ENCODE peak calls at places on chromosomes 5 and 9, in nine cellular contexts. H, X, N, U, R, E, T, D and B are unnamed samples.
A peak's percentile ranks its signal among the peaks of the same experiment; 100 is the strongest.

GRCh38 chr5:149687789-149688188 is 42.3 kb upstream of the PPARGC1B start:
- DNase-seq in H (no peak), X (no peak), N (no peak), U (no peak), R (no peak), E (no peak), T (no peak), D (no peak), B (no peak)

GRCh38 chr9:124009835-124010226 is 1.7 kb upstream of the LHX2 start:
- DNase-seq in H (no peak), X (no peak), N (no peak), U (no peak), R (no peak), E (no peak), T (no peak), D (no peak), B (no peak)

GRCh38 chr5:168404366-168404765 is 81.9 kb upstream of the RARS1 start:
- DNase-seq in H (no peak), X (no peak), N (no peak), U (no peak), R (no peak), E (no peak), T (no peak), D (no peak), B (no peak)

GRCh38 chr5:154830596-154830995 is 19.8 kb downstream of the FAXDC2 start:
- DNase-seq in H (no peak), X (no peak), N (no peak), U (no peak), R (no peak), E (no peak), T (no peak), D (no peak), B (no peak)

GRCh38 chr5:41418220-41419031 is 92.0 kb downstream of the PLCXD3 start:
- DNase-seq in H (no peak), X (no peak), N (no peak), U (no peak), R (no peak), E (no peak), T (no peak), D (no peak), B (no peak)

GRCh38 chr5:16265141-16265540 is 85.5 kb upstream of the MARCHF11 start:
- DNase-seq in H (no peak), X (no peak), N (no peak), U (no peak), R (no peak), E (no peak), T (no peak), D (no peak), B (no peak)

GRCh38 chr9:112761912-112762651 is 11.5 kb downstream of the SNX30 start:
- DNase-seq in H (no peak), X (no peak), N (no peak), U (no peak), R (no peak), E (no peak), T (no peak), D (no peak), B (no peak)

GRCh38 chr9:120303519-120303918 is 276.4 kb downstream of the CDK5RAP2 start:
- DNase-seq in H (no peak), X (no peak), N (no peak), U (no peak), R (no peak), E (no peak), T (no peak), D (no peak), B (no peak)

GRCh38 chr5:177600458-177601018 is 606 bp downstream of the B4GALT7 start:
- DNase-seq in H (no peak), X (no peak), N (no peak), U (no peak), R (no peak), E (no peak), T (no peak), D (peak; percentile 31), B (no peak)

DNA sequence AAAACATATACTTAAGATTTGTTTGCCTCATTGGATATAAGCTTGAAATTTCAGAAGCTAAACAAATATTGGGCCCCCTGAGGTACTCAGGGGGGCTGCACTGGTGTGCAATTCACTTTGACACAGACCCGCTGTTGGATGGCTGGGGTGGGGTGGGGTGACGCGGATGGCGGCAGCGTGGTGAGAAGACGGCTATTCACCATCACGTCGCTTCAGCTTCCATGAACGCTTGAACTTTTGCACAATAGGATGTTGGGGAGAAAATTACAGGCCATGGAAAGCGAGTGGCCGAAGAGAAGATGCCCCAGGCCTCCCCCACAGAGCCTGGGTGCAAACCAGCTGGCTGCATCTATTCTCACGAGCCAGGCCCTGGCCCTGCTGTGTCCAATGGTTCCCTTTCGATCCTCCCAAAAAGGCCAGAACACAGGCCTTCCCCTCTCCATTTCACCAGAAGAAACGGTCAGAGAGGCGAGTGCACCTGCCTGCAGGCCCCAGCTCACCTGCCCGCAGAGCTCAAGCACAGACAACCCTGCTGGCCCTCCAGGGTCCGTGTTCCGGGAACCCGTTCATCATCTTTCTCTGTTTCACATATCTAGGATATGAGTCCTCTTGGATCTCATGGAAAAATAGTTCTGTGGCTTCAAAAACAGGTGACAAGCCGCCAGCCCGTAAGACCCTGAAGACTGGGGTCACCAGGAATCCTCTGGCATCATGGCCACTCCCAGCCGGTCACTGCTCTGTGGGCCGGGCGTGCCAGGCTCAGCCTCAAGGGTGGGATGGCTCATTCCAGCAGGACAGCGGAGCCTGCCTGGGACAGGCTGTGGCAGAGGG is 46.8 kb upstream of the SARDH start:
- DNase-seq in H (no peak), X (no peak), N (no peak), U (no peak), R (no peak), E (no peak), T (no peak), D (no peak), B (no peak)
- H3K27ac ChIP-seq in H (no peak overlapping the region), X (no peak overlapping the region), N (no peak overlapping the region), U (no peak overlapping the region), R (no peak overlapping the region), E (no peak overlapping the region), T (no peak overlapping the region), D (no peak overlapping the region), B (no peak overlapping the region)

DNA sequence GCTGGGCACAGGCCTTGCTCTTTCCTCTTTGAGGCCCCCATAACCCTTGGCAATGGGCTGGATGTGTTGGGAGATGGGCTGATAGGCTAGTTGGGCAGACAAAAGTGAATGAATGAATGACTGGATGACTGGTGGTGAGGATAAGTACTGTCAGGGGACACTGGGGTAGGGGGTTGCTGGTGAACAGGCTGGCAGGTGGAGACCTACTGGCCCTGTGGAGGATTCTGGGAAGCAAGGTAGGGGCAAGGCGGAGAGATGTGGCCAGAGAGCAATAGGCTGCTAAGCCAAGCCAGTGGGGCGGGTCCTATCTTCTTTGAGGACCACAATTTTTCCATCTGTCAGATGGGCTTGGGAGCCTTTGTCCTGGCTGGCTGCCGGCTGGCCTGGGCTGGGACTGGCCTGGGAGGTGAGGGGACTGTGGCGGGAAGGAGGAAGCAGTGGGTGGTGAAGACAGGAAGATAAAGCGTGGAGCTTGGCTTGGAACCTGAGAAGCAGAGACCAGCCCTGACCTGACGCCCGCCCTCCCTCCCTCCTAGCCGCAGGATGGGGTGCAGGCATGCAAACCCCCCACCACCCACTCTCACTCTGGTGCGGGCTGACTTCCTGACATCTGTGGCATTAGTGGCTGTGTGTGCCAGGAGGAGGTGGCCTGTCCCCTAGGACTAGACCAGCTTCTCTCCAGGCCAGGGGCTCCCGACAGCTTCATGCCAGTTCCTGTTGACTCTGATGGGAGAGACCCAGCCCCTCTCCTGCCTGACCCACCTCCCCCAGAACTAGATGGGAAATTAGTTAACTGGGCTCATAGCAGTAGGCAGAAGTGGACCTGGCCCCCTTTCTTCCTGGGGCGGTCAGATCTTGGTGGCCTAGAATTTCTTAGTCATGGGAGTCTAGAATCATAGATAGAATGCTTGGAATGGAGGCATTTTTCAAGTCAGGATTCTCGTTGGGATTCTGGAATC is 9.5 kb downstream of the CXXC5 start:
- DNase-seq in H (no peak), X (no peak), N (peak; percentile 81), U (no peak), R (no peak), E (no peak), T (peak; percentile 46), D (no peak), B (no peak)
- H3K4me1 ChIP-seq in H (peaks cover 61% of the 10 kb centered on the region), X (peaks cover 21% of the 10 kb centered on the region), N (peaks cover 91% of the 10 kb centered on the region), U (no peaks in the 10 kb centered on the region), R (peaks cover 100% of the 10 kb centered on the region), E (peaks cover 99% of the 10 kb centered on the region), T (peaks cover 57% of the 10 kb centered on the region), D (peaks cover 92% of the 10 kb centered on the region), B (peaks cover 68% of the 10 kb centered on the region)

GRCh38 chr5:151673421-151673820 is 13.3 kb downstream of the SPARC start:
- DNase-seq in H (no peak), X (no peak), N (no peak), U (no peak), R (no peak), E (no peak), T (no peak), D (no peak), B (no peak)
- H3K27ac ChIP-seq in H (no peak overlapping the region), X (no peak overlapping the region), N (no peak overlapping the region), U (no peak overlapping the region), R (peak overlapping the region; percentile 87), E (peak overlapping the region; percentile 93), T (peak overlapping the region; percentile 76), D (peak overlapping the region; percentile 81), B (no peak overlapping the region)

GRCh38 chr5:139651863-139652787 is 4.0 kb downstream of the CXXC5 start:
- DNase-seq in H (peak; percentile 78), X (peak; percentile 80), N (peak; percentile 93), U (peak; percentile 41), R (peak; percentile 86), E (peak; percentile 84), T (peak; percentile 76), D (peak; percentile 84), B (peak; percentile 77)
- H3K4me1 ChIP-seq in H (peaks cover 55% of the 10 kb centered on the region), X (peaks cover 60% of the 10 kb centered on the region), N (peaks cover 63% of the 10 kb centered on the region), U (peaks cover 36% of the 10 kb centered on the region), R (peaks cover 94% of the 10 kb centered on the region), E (peaks cover 99% of the 10 kb centered on the region), T (peaks cover 34% of the 10 kb centered on the region), D (peaks cover 77% of the 10 kb centered on the region), B (peaks cover 41% of the 10 kb centered on the region)

GRCh38 chr5:180799194-180799593 is 3.4 kb downstream of the MGAT1 start:
- DNase-seq in H (no peak), X (no peak), N (no peak), U (no peak), R (peak; percentile 58), E (no peak), T (no peak), D (no peak), B (no peak)
- H3K27ac ChIP-seq in H (no peak overlapping the region), X (no peak overlapping the region), N (no peak overlapping the region), U (peak overlapping the region; percentile 87), R (peak overlapping the region; percentile 52), E (peak overlapping the region; percentile 100), T (no peak overlapping the region), D (peak overlapping the region; percentile 2), B (no peak overlapping the region)

DNA sequence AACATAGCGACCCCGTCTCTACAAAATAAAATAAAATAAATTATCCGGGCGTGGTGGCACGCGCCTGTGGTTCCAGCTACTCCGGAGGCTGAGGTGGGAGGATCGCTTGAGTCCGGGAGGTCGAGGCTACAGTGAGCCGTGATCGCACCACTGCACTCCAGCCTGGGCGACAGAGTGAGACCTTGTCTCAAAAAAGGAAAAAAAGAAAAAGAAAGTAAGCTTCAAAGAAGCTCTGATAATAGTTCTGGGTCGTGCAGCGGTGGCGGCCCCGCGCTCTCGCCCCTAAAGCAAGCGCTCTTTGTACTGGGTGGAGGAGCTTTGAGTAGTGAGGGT is 6.8 kb downstream of the TLX3 start:
- DNase-seq in H (no peak), X (no peak), N (no peak), U (no peak), R (no peak), E (no peak), T (no peak), D (no peak), B (no peak)
- H3K4me1 ChIP-seq in H (peaks cover 14% of the 10 kb centered on the region), X (peaks cover 7% of the 10 kb centered on the region), N (peaks cover 23% of the 10 kb centered on the region), U (no peaks in the 10 kb centered on the region), R (peaks cover 64% of the 10 kb centered on the region), E (peaks cover 49% of the 10 kb centered on the region), T (peaks cover 3% of the 10 kb centered on the region), D (peaks cover 45% of the 10 kb centered on the region), B (peaks cover 12% of the 10 kb centered on the region)